ENCODE peak calls at places on chromosomes 16 and 17, in five cellular contexts. U is fibroblast of the aortic adventitia, N is OCI-LY7, M is breast epithelium, E is IMR-90. A is an unnamed sample.

GRCh38 chr17:64003526-64004121 is 5.5 kb downstream of the PRR29 start:
- DNase-seq in U (no peak), N (no peak), M (no peak), E (no peak), A (no peak)

GRCh38 chr16:62597874-62598273 is 561.6 kb upstream of the CDH8 start:
- DNase-seq in U (no peak), N (no peak), M (no peak), E (no peak), A (no peak)

GRCh38 chr17:9363440-9364350 is 211.9 kb downstream of the STX8 start:
- DNase-seq in U (no peak), N (no peak), M (no peak), E (peak), A (peak)

GRCh38 chr17:44995602-44996001 is 27.5 kb upstream of the C1QL1 start:
- DNase-seq in U (no peak), N (no peak), M (no peak), E (no peak), A (no peak)

GRCh38 chr17:64183815-64184397 is 54.0 kb upstream of the ERN1 start:
- DNase-seq in U (no peak), N (no peak), M (no peak), E (peak), A (no peak)

GRCh38 chr17:73042225-73042624 is 50.3 kb downstream of the SLC39A11 start:
- DNase-seq in U (no peak), N (no peak), M (no peak), E (no peak), A (no peak)

GRCh38 chr17:77566151-77566550 is 392.4 kb upstream of the TNRC6C start:
- DNase-seq in U (no peak), N (peak), M (no peak), E (no peak), A (no peak)

GRCh38 chr17:38341035-38341721 is 2.6 kb downstream of the GPR179 start:
- DNase-seq in U (peak), N (no peak), M (no peak), E (no peak), A (peak)

GRCh38 chr17:67400193-67400592 is 23.1 kb downstream of the PITPNC1 start:
- DNase-seq in U (no peak), N (no peak), M (no peak), E (peak), A (no peak)

GRCh38 chr16:67843343-67843765 is 1.2 kb downstream of the THAP11 start:
- DNase-seq in U (no peak), N (no peak), M (no peak), E (peak), A (no peak)

GRCh38 chr17:46732133-46732532 is 86.4 kb downstream of the WNT3 start:
- DNase-seq in U (no peak), N (no peak), M (no peak), E (no peak), A (no peak)

GRCh38 chr16:68548947-68549346 is 9.9 kb downstream of the ZFP90 start:
- DNase-seq in U (no peak), N (no peak), M (no peak), E (no peak), A (no peak)

GRCh38 chr16:48025359-48025758 is 130.4 kb downstream of the ABCC12 start:
- DNase-seq in U (no peak), N (no peak), M (no peak), E (no peak), A (no peak)

GRCh38 chr17:50593321-50593720 is 32.8 kb downstream of the CACNA1G start:
- DNase-seq in U (no peak), N (no peak), M (no peak), E (no peak), A (no peak)

GRCh38 chr16:17939052-17939673 is 397.4 kb downstream of the NPIPA8 start:
- DNase-seq in U (no peak), N (no peak), M (no peak), E (no peak), A (no peak)

GRCh38 chr17:3475155-3475808 is 515 bp upstream of the ASPA start:
- DNase-seq in U (no peak), N (no peak), M (no peak), E (no peak), A (no peak)

GRCh38 chr16:987846-988245 is 6.3 kb downstream of the SOX8 start:
- DNase-seq in U (no peak), N (no peak), M (no peak), E (no peak), A (no peak)

GRCh38 chr16:50027829-50028228 is 2.8 kb downstream of the CNEP1R1 start:
- DNase-seq in U (no peak), N (no peak), M (no peak), E (no peak), A (no peak)

GRCh38 chr17:4609761-4610160 is 25.4 kb downstream of the SMTNL2 start:
- DNase-seq in U (no peak), N (no peak), M (no peak), E (no peak), A (no peak)

GRCh38 chr16:28157768-28158535 is 53.8 kb downstream of the XPO6 start:
- DNase-seq in U (peak), N (no peak), M (no peak), E (peak), A (peak)

GRCh38 chr16:23608194-23608593 is 12.1 kb upstream of the NDUFAB1 start:
- DNase-seq in U (peak), N (no peak), M (no peak), E (peak), A (peak)

GRCh38 chr16:24800586-24800985 is 45.2 kb upstream of the SLC5A11 start:
- DNase-seq in U (peak), N (no peak), M (no peak), E (peak), A (peak)

GRCh38 chr16:84018710-84019109 is 23.9 kb downstream of the SLC38A8 start:
- DNase-seq in U (no peak), N (no peak), M (no peak), E (no peak), A (no peak)

GRCh38 chr16:66553223-66553622 is 847 bp downstream of the CKLF start:
- DNase-seq in U (no peak), N (peak), M (no peak), E (no peak), A (no peak)

GRCh38 chr17:39352986-39353385 is 48.4 kb downstream of the FBXL20 start:
- DNase-seq in U (no peak), N (no peak), M (no peak), E (no peak), A (no peak)

GRCh38 chr17:30824002-30824355 is 513 bp downstream of the CRLF3 start:
- DNase-seq in U (no peak), N (peak), M (no peak), E (no peak), A (peak)

GRCh38 chr17:305090-305976 is 47.3 kb downstream of the RPH3AL start:
- DNase-seq in U (no peak), N (no peak), M (no peak), E (no peak), A (no peak)

GRCh38 chr17:35586569-35587073 is 501 bp upstream of the AP2B1 start:
- DNase-seq in U (no peak), N (no peak), M (no peak), E (no peak), A (no peak)

GRCh38 chr16:57572978-57573733 is 30.7 kb downstream of the ADGRG5 start:
- DNase-seq in U (no peak), N (no peak), M (no peak), E (no peak), A (no peak)

GRCh38 chr16:10180771-10181163 is 1.5 kb downstream of the GRIN2A start:
- DNase-seq in U (no peak), N (peak), M (no peak), E (no peak), A (peak)

GRCh38 chr16:81831722-81832126 is 52.6 kb downstream of the PLCG2 start:
- DNase-seq in U (no peak), N (peak), M (peak), E (no peak), A (no peak)

GRCh38 chr16:979106-979505 is 2.5 kb upstream of the SOX8 start:
- DNase-seq in U (no peak), N (no peak), M (no peak), E (no peak), A (no peak)

GRCh38 chr17:7254511-7254910 is 2.5 kb downstream of the ELP5 start:
- DNase-seq in U (no peak), N (no peak), M (no peak), E (no peak), A (no peak)

GRCh38 chr17:7251330-7252175 is at the start of gene CTDNEP1:
- DNase-seq in U (peak), N (peak), M (peak), E (peak), A (peak)

GRCh38 chr17:7252176-7253043 is at the start of gene ELP5:
- DNase-seq in U (peak), N (peak), M (peak), E (peak), A (peak)

GRCh38 chr17:7250655-7251329 is 742 bp downstream of the CTDNEP1 start:
- DNase-seq in U (no peak), N (no peak), M (no peak), E (no peak), A (peak)

DNA sequence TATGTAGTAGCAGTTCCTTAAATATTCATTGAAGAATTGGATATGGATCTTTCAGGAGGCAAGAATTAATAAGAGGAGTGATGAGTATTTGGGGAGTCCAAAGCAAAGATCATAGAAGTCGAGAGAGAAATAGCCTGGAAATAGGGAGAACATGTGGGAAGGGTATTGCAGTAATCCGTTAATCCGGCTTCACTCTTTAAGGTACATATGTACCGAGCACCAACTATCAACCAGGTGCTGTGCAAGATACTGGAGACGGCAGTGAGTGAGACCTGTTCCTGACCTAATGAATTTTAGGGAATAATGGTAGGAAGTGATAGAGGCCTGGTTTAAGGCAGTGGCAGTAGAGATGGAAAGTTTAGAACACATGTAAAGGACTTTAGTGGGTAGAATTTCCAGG is 1.1 kb downstream of the ELP5 start:
- DNase-seq in U (no peak), N (no peak), M (no peak), E (no peak), A (no peak)
- H3K4me3 ChIP-seq in U (peak), N (peak), M (peak), E (peak), A (peak)

DNA sequence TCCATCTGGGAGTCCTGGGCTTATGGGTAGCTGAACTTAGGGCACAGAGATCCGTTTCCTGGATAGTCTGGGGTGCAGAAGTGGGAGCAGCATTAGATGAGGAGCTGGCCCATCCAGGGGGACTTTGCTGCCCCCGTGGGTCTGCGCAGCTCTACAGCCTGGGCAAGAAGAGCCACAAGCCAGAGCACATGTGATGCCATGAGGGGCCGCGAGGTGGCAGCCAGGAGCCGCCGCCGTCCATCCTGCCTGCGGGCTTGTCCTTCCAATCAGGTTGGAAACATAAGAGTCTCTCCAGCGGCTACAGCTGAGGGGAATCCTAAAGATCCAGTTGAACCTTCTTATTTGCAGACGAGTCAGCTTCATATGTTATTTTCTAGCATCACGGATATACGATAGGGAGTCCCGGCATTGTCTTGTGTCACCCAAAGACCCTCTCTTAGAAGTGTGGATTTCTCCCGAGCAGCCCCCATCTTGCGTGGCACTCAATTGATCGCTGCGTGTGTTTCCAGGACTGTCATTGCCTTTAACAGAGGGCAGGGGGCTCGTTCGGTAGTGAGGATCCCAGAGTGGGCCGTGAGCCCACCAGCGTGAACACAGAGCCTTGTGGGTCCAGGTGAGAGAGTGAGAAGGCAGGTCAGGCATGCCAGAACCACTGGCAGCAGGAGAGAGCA is 22.0 kb downstream of the C1QTNF1 start:
- DNase-seq in U (peak), N (peak), M (no peak), E (peak), A (peak)
- H3K4me3 ChIP-seq in U (no peak), N (no peak), M (no peak), E (no peak), A (no peak)

GRCh38 chr17:8227238-8227581 is 16.8 kb upstream of the AURKB start:
- DNase-seq in U (no peak), N (no peak), M (no peak), E (no peak), A (no peak)
- H3K4me3 ChIP-seq in U (peak), N (no peak), M (peak), E (peak), A (peak)

GRCh38 chr16:26363581-26363980 is 671.8 kb downstream of the HS3ST4 start:
- DNase-seq in U (no peak), N (no peak), M (no peak), E (no peak), A (no peak)

GRCh38 chr16:26365555-26365954 is 673.8 kb downstream of the HS3ST4 start:
- DNase-seq in U (no peak), N (no peak), M (no peak), E (no peak), A (no peak)

GRCh38 chr16:26360867-26361266 is 669.1 kb downstream of the HS3ST4 start:
- DNase-seq in U (no peak), N (no peak), M (no peak), E (no peak), A (no peak)
- H3K4me3 ChIP-seq in U (no peak), N (no peak), M (no peak), E (no peak), A (no peak)

GRCh38 chr17:7436556-7437368 is 1.5 kb downstream of the TMEM102 start:
- DNase-seq in U (peak), N (peak), M (peak), E (peak), A (peak)
- H3K4me3 ChIP-seq in U (peak), N (peak), M (peak), E (peak), A (peak)